ENCODE peak calls at places on chromosomes 12 and 14, in seven cellular contexts. V is AG04450; C is smooth muscle cell of the brain vasculature; E is posterior vena cava; R is heart left ventricle; A is activated CD4-positive, CD25-positive, alpha-beta regulatory T cell; I is cerebellar cortex. M is an unnamed sample.

GRCh38 chr12:78871566-78871965 is 7.0 kb downstream of the SYT1 start:
- DNase-seq in V (no peak), E (no peak), C (no peak), R (no peak), A (no peak), I (peak), M (no peak)

GRCh38 chr14:50719911-50720759 is 52.0 kb upstream of the SAV1 start:
- DNase-seq in V (peak), R (no peak), E (no peak), C (no peak), A (no peak), I (no peak), M (peak)

GRCh38 chr12:122327494-122328385 is 61.4 kb upstream of the VPS33A start:
- DNase-seq in I (no peak), A (no peak), E (no peak), C (no peak), V (no peak), R (no peak), M (no peak)

GRCh38 chr14:101101456-101102056 is 198.0 kb upstream of the RTL1 start:
- DNase-seq in I (no peak), R (no peak), A (no peak), V (no peak), C (no peak), E (peak), M (peak)

GRCh38 chr14:103543721-103544626 is 15.0 kb downstream of the TRMT61A start:
- DNase-seq in A (no peak), E (peak), V (no peak), R (peak), C (no peak), I (peak), M (no peak)

GRCh38 chr12:227923-228845 is 14.2 kb upstream of the SLC6A12 start:
- DNase-seq in I (no peak), E (peak), R (no peak), C (peak), V (no peak), A (no peak), M (no peak)

GRCh38 chr14:77458249-77458950 is 507 bp downstream of the AHSA1 start:
- DNase-seq in I (peak), C (no peak), V (no peak), E (no peak), A (peak), R (no peak), M (peak)

GRCh38 chr12:42769455-42769854 is 179.9 kb upstream of the PRICKLE1 start:
- DNase-seq in C (no peak), E (no peak), A (no peak), V (no peak), R (no peak), I (no peak), M (no peak)

GRCh38 chr14:104130974-104131651 is 7.3 kb upstream of the KIF26A start:
- DNase-seq in E (peak), V (no peak), I (peak), C (no peak), A (no peak), R (peak), M (peak)

GRCh38 chr14:91300283-91300841 is 55.9 kb upstream of the GPR68 start:
- DNase-seq in E (peak), C (no peak), I (no peak), V (no peak), A (no peak), R (no peak), M (no peak)

GRCh38 chr14:104334812-104335161 is 196.4 kb downstream of the KIF26A start:
- DNase-seq in E (peak), A (no peak), C (no peak), R (no peak), I (no peak), V (no peak), M (no peak)

GRCh38 chr12:15336772-15337553 is 14.7 kb downstream of the PTPRO start:
- DNase-seq in E (no peak), V (no peak), R (no peak), A (no peak), C (no peak), I (no peak), M (peak)

GRCh38 chr14:50756300-50756699 is 74.7 kb downstream of the NIN start:
- DNase-seq in R (no peak), V (no peak), I (no peak), A (no peak), E (no peak), C (no peak), M (no peak)

GRCh38 chr12:119036878-119037493 is 55.6 kb downstream of the SRRM4 start:
- DNase-seq in A (no peak), V (no peak), E (no peak), C (no peak), R (peak), I (peak), M (no peak)

GRCh38 chr14:22039938-22040780 is 366.5 kb upstream of the OR4E1 start:
- DNase-seq in I (no peak), V (no peak), C (no peak), R (no peak), E (no peak), A (no peak), M (no peak)

GRCh38 chr14:104286086-104286485 is 147.7 kb downstream of the KIF26A start:
- DNase-seq in A (no peak), R (no peak), E (peak), I (no peak), C (no peak), V (no peak), M (no peak)

GRCh38 chr12:130632582-130633174 is 83.4 kb downstream of the RIMBP2 start:
- DNase-seq in R (no peak), E (peak), C (no peak), A (no peak), I (no peak), V (no peak), M (no peak)

GRCh38 chr12:14850929-14851663 is 7.8 kb upstream of the ART4 start:
- DNase-seq in E (no peak), A (no peak), R (no peak), V (no peak), I (no peak), C (no peak), M (no peak)

GRCh38 chr12:8905546-8905945 is 8.8 kb upstream of the PHC1 start:
- DNase-seq in A (no peak), I (no peak), C (no peak), E (no peak), R (no peak), V (no peak), M (no peak)

GRCh38 chr14:22939684-22940083 is 10.5 kb upstream of the PRMT5 start:
- DNase-seq in R (no peak), I (no peak), A (no peak), V (peak), E (no peak), C (no peak), M (no peak)

GRCh38 chr12:57151741-57152407 is 4.5 kb upstream of the LRP1-AS start:
- DNase-seq in V (peak), C (peak), E (no peak), I (peak), R (peak), A (no peak), M (peak)

GRCh38 chr14:23556700-23557440 is 799 bp downstream of the THTPA start:
- DNase-seq in C (no peak), R (no peak), A (no peak), E (no peak), I (no peak), V (no peak), M (no peak)

GRCh38 chr14:69038449-69039286 is 59.6 kb upstream of the ACTN1 start:
- DNase-seq in R (no peak), V (no peak), A (no peak), C (no peak), I (peak), E (no peak), M (no peak)

GRCh38 chr12:118307069-118307954 is 65.4 kb downstream of the TAOK3 start:
- DNase-seq in I (no peak), E (no peak), C (peak), V (peak), R (peak), A (no peak), M (peak)

GRCh38 chr14:100701314-100701713 is 25.4 kb upstream of the DLK1 start:
- DNase-seq in C (no peak), I (no peak), A (no peak), E (no peak), V (no peak), R (no peak), M (no peak)

GRCh38 chr12:46585854-46586621 is 213.5 kb upstream of the SLC38A2 start:
- DNase-seq in E (no peak), V (peak), C (peak), I (no peak), A (no peak), R (no peak), M (no peak)